ENCODE peak calls at places on chromosome 2, in nine cellular contexts. Y, G, U, R, H, C, V, Z and D are unnamed samples.

GRCh38 chr2:43288417-43289305 is 62.3 kb upstream of the ZFP36L2 start:
- DNase-seq in H (no peak), U (no peak), G (no peak), C (no peak), Z (no peak), Y (no peak), R (no peak), V (no peak), D (no peak)

GRCh38 chr2:46683541-46683940 is 204.2 kb downstream of the TMEM247 start:
- DNase-seq in G (no peak), R (no peak), C (no peak), Y (no peak), V (no peak), Z (peak), H (no peak), U (no peak), D (no peak)

GRCh38 chr2:73292906-73293533 is 328 bp downstream of the EGR4 start:
- DNase-seq in V (no peak), G (no peak), Z (no peak), C (no peak), H (peak), U (no peak), R (no peak), Y (no peak), D (no peak)

GRCh38 chr2:144522741-144523605 is 3.1 kb upstream of the ZEB2 start:
- DNase-seq in V (no peak), C (no peak), Z (peak), H (peak), Y (no peak), U (no peak), G (no peak), R (no peak), D (peak)

GRCh38 chr2:186456941-186457340 is 29.1 kb upstream of the ZC3H15 start:
- DNase-seq in U (no peak), R (no peak), C (peak), Z (no peak), G (peak), Y (peak), H (peak), V (no peak), D (no peak)

GRCh38 chr2:118530976-118531375 is 316.5 kb downstream of the EN1 start:
- DNase-seq in Z (no peak), Y (peak), G (peak), U (no peak), R (no peak), V (no peak), C (no peak), H (peak), D (no peak)

GRCh38 chr2:124626993-124627392 is 601.9 kb downstream of the CNTNAP5 start:
- DNase-seq in R (no peak), Y (no peak), G (no peak), C (no peak), Z (no peak), V (no peak), U (no peak), H (no peak), D (no peak)

GRCh38 chr2:58027029-58027428 is 19.6 kb upstream of the VRK2 start:
- DNase-seq in R (no peak), Y (no peak), G (no peak), U (no peak), H (no peak), C (no peak), Z (no peak), V (no peak), D (no peak)

GRCh38 chr2:61272421-61273070 is 110.6 kb downstream of the C2orf74 start:
- DNase-seq in Z (no peak), V (no peak), Y (no peak), U (no peak), C (no peak), H (peak), G (no peak), R (no peak), D (no peak)

GRCh38 chr2:177622516-177622915 is 229.9 kb downstream of the AGPS start:
- DNase-seq in Y (no peak), C (peak), V (no peak), H (peak), R (no peak), U (no peak), Z (no peak), G (no peak), D (no peak)

GRCh38 chr2:84919885-84920580 is 14.6 kb downstream of the TMSB10 start:
- DNase-seq in U (no peak), V (peak), G (peak), Y (peak), H (peak), R (no peak), Z (peak), C (peak), D (no peak)

GRCh38 chr2:20599861-20600461 is 50.9 kb downstream of the HS1BP3 start:
- DNase-seq in C (no peak), G (no peak), Z (no peak), R (no peak), H (no peak), Y (no peak), V (peak), U (no peak), D (peak)